ENCODE peak calls at places on chromosomes 13 and 19, in eight cellular contexts. S, O, N, J, I, R, M and C are unnamed samples.

GRCh38 chr13:39329182-39329639 is 273.8 kb downstream of the LHFPL6 start:
- DNase-seq in S (no peak), O (no peak), N (peak; percentile 17), J (no peak), I (no peak), R (no peak), M (peak; percentile 71), C (no peak)

GRCh38 chr19:43768273-43769050 is 12.3 kb downstream of the KCNN4 start:
- DNase-seq in S (no peak), O (no peak), N (peak; percentile 71), J (peak; percentile 48), I (peak; percentile 63), R (no peak), M (no peak), C (no peak)

GRCh38 chr19:41930926-41931592 is 2.8 kb upstream of the ERFL start:
- DNase-seq in S (no peak), O (no peak), N (no peak), J (no peak), I (no peak), R (no peak), M (peak; percentile 58), C (no peak)

GRCh38 chr19:38711726-38712153 is 32.5 kb downstream of the CAPN12 start:
- DNase-seq in S (peak; percentile 95), O (peak; percentile 96), N (peak; percentile 31), J (no peak), I (peak; percentile 56), R (no peak), M (no peak), C (no peak)

GRCh38 chr13:110528911-110529310 is 32.6 kb downstream of the RAB20 start:
- DNase-seq in S (no peak), O (no peak), N (no peak), J (no peak), I (no peak), R (no peak), M (no peak), C (no peak)

GRCh38 chr13:110316196-110316595 is 9.1 kb downstream of the COL4A2 start:
- DNase-seq in S (no peak), O (no peak), N (no peak), J (no peak), I (no peak), R (no peak), M (no peak), C (no peak)

GRCh38 chr13:101474419-101474957 is 22.0 kb downstream of the ITGBL1 start:
- DNase-seq in S (no peak), O (no peak), N (no peak), J (no peak), I (no peak), R (no peak), M (no peak), C (no peak)

GRCh38 chr19:55985254-55985653 is 1.3 kb upstream of the NLRP5 start:
- DNase-seq in S (no peak), O (no peak), N (no peak), J (no peak), I (no peak), R (no peak), M (no peak), C (no peak)

GRCh38 chr13:45333973-45334922 is 6.7 kb downstream of the TPT1 start:
- DNase-seq in S (no peak), O (no peak), N (no peak), J (no peak), I (no peak), R (no peak), M (no peak), C (peak; percentile 59)

GRCh38 chr19:40754611-40755247 is 3.7 kb downstream of the SNRPA start:
- DNase-seq in S (peak; percentile 57), O (no peak), N (peak; percentile 77), J (peak; percentile 60), I (no peak), R (peak; percentile 79), M (no peak), C (peak; percentile 84)

GRCh38 chr13:48852911-48853310 is 122.8 kb upstream of the FNDC3A start:
- DNase-seq in S (no peak), O (no peak), N (no peak), J (no peak), I (no peak), R (no peak), M (no peak), C (no peak)

GRCh38 chr19:51531349-51532315 is at the start of gene SIGLEC6:
- DNase-seq in S (peak; percentile 52), O (no peak), N (peak; percentile 51), J (peak; percentile 37), I (no peak), R (no peak), M (no peak), C (peak; percentile 90)

GRCh38 chr13:114134111-114134943 is 1.9 kb upstream of the RASA3 start:
- DNase-seq in S (no peak), O (no peak), N (no peak), J (no peak), I (no peak), R (no peak), M (no peak), C (peak; percentile 69)
- TF ChIP-seq POLR2A in S (no peak), O (no peak), N (no peak), J (no peak), I (no peak), R (no peak), M (no peak), C (no peak)

GRCh38 chr19:32581704-32582164 is 744 bp downstream of the PDCD5 start:
- DNase-seq in S (peak; percentile 48), O (peak; percentile 30), N (peak; percentile 38), J (no peak), I (peak; percentile 11), R (peak; percentile 52), M (no peak), C (no peak)

GRCh38 chr19:32576790-32577189 is 4.2 kb upstream of the PDCD5 start:
- DNase-seq in S (no peak), O (no peak), N (no peak), J (no peak), I (no peak), R (no peak), M (no peak), C (no peak)

GRCh38 chr19:32580353-32580900 is 563 bp upstream of the PDCD5 start:
- DNase-seq in S (no peak), O (no peak), N (no peak), J (no peak), I (no peak), R (no peak), M (no peak), C (no peak)

GRCh38 chr19:32580901-32581703 is at the start of gene PDCD5:
- DNase-seq in S (peak; percentile 95), O (peak; percentile 97), N (peak; percentile 97), J (peak; percentile 97), I (peak; percentile 93), R (peak; percentile 98), M (peak; percentile 34), C (peak; percentile 98)
- TF ChIP-seq POLR2A in S (peak; percentile 87), O (peak; percentile 96), N (peak; percentile 55), J (no peak), I (peak; percentile 80), R (peak; percentile 82), M (peak; percentile 71), C (peak; percentile 45)

GRCh38 chr19:1396019-1396767 is 5.1 kb downstream of the GAMT start:
- DNase-seq in S (no peak), O (no peak), N (no peak), J (no peak), I (no peak), R (peak; percentile 84), M (no peak), C (no peak)

GRCh38 chr19:1393841-1394240 is 7.5 kb downstream of the GAMT start:
- DNase-seq in S (no peak), O (no peak), N (no peak), J (no peak), I (no peak), R (no peak), M (no peak), C (no peak)

GRCh38 chr19:1396768-1397679 is 4.3 kb downstream of the GAMT start:
- DNase-seq in S (no peak), O (no peak), N (no peak), J (no peak), I (no peak), R (peak; percentile 79), M (no peak), C (no peak)

GRCh38 chr19:1394252-1395193 is 6.8 kb downstream of the GAMT start:
- DNase-seq in S (no peak), O (no peak), N (no peak), J (peak; percentile 57), I (no peak), R (peak; percentile 88), M (no peak), C (no peak)

DNA sequence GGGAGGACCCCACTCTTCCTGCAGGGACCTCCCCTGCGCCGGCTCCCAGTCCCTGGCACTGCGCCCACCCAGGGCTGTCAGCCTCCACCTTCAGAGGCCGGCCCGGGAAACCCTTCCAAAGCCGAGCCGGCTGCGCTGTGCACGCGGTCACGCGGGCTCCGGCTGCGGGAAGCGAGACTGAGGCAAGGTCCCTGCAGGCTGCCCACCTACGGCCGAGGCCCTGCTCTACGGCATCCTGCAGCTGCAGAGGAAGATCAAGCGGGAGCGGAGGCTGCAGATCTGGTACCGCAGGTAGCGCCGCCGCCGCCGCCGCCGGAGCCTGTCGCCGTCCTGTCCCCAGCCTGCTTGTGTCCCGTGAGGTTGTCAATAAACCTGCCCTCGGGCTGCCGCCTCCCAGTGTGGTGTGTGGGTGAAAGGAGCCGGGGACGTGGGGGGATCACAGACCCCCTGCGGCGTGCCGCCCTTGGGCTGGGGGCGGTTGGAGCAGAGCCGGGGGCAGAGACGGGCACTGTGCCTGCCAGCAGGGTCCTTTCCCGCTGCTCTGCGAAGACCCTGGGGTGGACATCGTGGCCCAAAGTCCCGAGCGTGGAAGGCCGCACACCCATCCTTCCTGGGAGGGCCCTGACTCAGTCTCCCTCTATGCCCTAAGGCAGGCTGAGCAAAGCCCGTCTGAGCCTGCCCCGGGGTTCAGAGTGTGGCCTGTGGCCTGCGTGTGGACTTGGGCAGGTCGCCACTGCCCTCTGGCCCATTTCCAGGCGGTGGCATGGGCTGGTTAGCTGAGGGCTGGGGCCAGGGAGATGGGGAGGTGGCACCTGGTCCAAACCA is 5.9 kb downstream of the GAMT start:
- DNase-seq in S (no peak), O (no peak), N (no peak), J (peak; percentile 86), I (no peak), R (peak; percentile 95), M (no peak), C (no peak)
- TF ChIP-seq POLR2A in S (no peak), O (peak; percentile 15), N (no peak), J (no peak), I (no peak), R (peak; percentile 60), M (no peak), C (no peak)

GRCh38 chr19:45782820-45783785 is 813 bp upstream of the DMPK start:
- DNase-seq in S (peak; percentile 81), O (peak; percentile 67), N (peak; percentile 52), J (no peak), I (peak; percentile 65), R (no peak), M (no peak), C (no peak)

GRCh38 chr19:45780448-45781281 is 1.6 kb downstream of the DMPK start:
- DNase-seq in S (peak; percentile 44), O (no peak), N (no peak), J (no peak), I (no peak), R (no peak), M (no peak), C (peak; percentile 47)

GRCh38 chr19:45784096-45784495 is 1.8 kb upstream of the DMPK start:
- DNase-seq in S (no peak), O (no peak), N (no peak), J (no peak), I (no peak), R (no peak), M (no peak), C (no peak)

GRCh38 chr19:45781282-45782161 is 768 bp downstream of the DMPK start:
- DNase-seq in S (peak; percentile 87), O (peak; percentile 81), N (peak; percentile 50), J (peak; percentile 72), I (peak; percentile 52), R (no peak), M (no peak), C (no peak)

GRCh38 chr19:45782162-45782623 is at the start of gene DMPK:
- DNase-seq in S (peak; percentile 78), O (no peak), N (no peak), J (no peak), I (no peak), R (no peak), M (no peak), C (no peak)
- TF ChIP-seq POLR2A in S (no peak), O (no peak), N (no peak), J (no peak), I (peak; percentile 19), R (no peak), M (no peak), C (no peak)